ENCODE peak calls at places on chromosomes 7 and 10, in four cellular contexts. H is colonic mucosa; M is activated CD4-positive, alpha-beta T cell treated with anti-CD3 and anti-CD28 coated beads, Interleukin-2, amount 10 ng/mL, durations not matched to agents 7 days and 5 days; P is stimulated activated naive CD4-positive, alpha-beta T cell. Y is an unnamed sample.

GRCh38 chr7:93935112-93935511 is 13.6 kb downstream of the GNG11 start:
- DNase-seq in H (no peak), M (no peak), P (no peak), Y (no peak)

GRCh38 chr10:118163227-118163626 is 116.5 kb upstream of the RAB11FIP2 start:
- DNase-seq in P (no peak), M (no peak), H (no peak), Y (no peak)

GRCh38 chr7:77895905-77896304 is 97.3 kb downstream of the PHTF2 start:
- DNase-seq in P (no peak), M (no peak), H (no peak), Y (no peak)

GRCh38 chr7:108335264-108335918 is 120.8 kb downstream of the NRCAM start:
- DNase-seq in M (no peak), H (no peak), P (no peak), Y (no peak)

GRCh38 chr10:5692476-5693358 is 8.1 kb downstream of the TASOR2 start:
- DNase-seq in H (peak; percentile 66), P (peak; percentile 43), M (peak; percentile 60), Y (peak; percentile 42)

GRCh38 chr10:48231178-48231577 is 43.3 kb downstream of the FRMPD2 start:
- DNase-seq in H (no peak), M (no peak), P (no peak), Y (no peak)

GRCh38 chr10:77566914-77567566 is 70.6 kb downstream of the KCNMA1 start:
- DNase-seq in M (no peak), P (no peak), H (no peak), Y (no peak)

GRCh38 chr10:13458107-13458761 is 70.6 kb downstream of the BEND7 start:
- DNase-seq in H (no peak), M (no peak), P (no peak), Y (no peak)

GRCh38 chr7:26078437-26079362 is 73.3 kb upstream of the NFE2L3 start:
- DNase-seq in M (peak; percentile 84), P (peak; percentile 79), H (peak; percentile 76), Y (peak; percentile 68)

GRCh38 chr10:99008106-99008505 is 227.5 kb downstream of the HPSE2 start:
- DNase-seq in P (no peak), H (no peak), M (no peak), Y (no peak)

GRCh38 chr7:129843982-129844840 is 108.5 kb downstream of the UBE2H start:
- DNase-seq in H (no peak), M (no peak), P (no peak), Y (no peak)

GRCh38 chr10:10043083-10043482 is 974.6 kb upstream of the CELF2 start:
- DNase-seq in H (no peak), P (no peak), M (no peak), Y (no peak)

GRCh38 chr7:7944619-7945282 is 23.8 kb upstream of the GLCCI1 start:
- DNase-seq in M (peak; percentile 60), H (no peak), P (peak; percentile 28), Y (peak; percentile 37)

GRCh38 chr10:123808873-123809272 is 82.7 kb downstream of the CPXM2 start:
- DNase-seq in P (no peak), H (no peak), M (no peak), Y (no peak)

GRCh38 chr10:123318516-123318915 is 164.3 kb downstream of the BUB3 start:
- DNase-seq in H (no peak), M (no peak), P (no peak), Y (no peak)

GRCh38 chr10:78869508-78870439 is 199.0 kb upstream of the ZMIZ1 start:
- DNase-seq in H (peak; percentile 13), M (no peak), P (no peak), Y (no peak)

GRCh38 chr7:28483868-28484267 is 71.5 kb downstream of the CREB5 start:
- DNase-seq in H (no peak), P (no peak), M (no peak), Y (no peak)

Y was measured in activated T-helper 9 cell treated with anti-CD3 and anti-CD28 coated beads, Interleukin-2, amount 50 U/mL, for 16 hours.